ENCODE peak calls at places on chromosomes 4 and X, in ten cellular contexts. K is stimulated activated CD8-positive, alpha-beta memory T cell treated with anti-CD3 and anti-CD28 coated beads, Interleukin-2, amount 100 ng/mL, for 1 hour; T is tibial artery; D is H9; R is effector memory CD4-positive, alpha-beta T cell; E is naive B cell; N is osteocyte; U is SW480; H is stomach; O is kidney epithelial cell. A is an unnamed sample.
A peak's percentile ranks its signal among the peaks of the same experiment; 100 is the strongest.

GRCh38 chrX:74371399-74371798 is 49.9 kb upstream of the SLC16A2 start:
- DNase-seq in H (no peak), U (no peak), D (no peak), K (no peak), O (no peak), E (no peak), R (no peak), N (no peak), T (no peak), A (peak; percentile 45)

GRCh38 chrX:154834562-154834961 is at the start of gene SMIM9:
- DNase-seq in T (no peak), D (no peak), K (no peak), R (no peak), H (no peak), N (no peak), O (no peak), U (no peak), E (no peak), A (no peak)

GRCh38 chr4:127604949-127605709 is 27.6 kb upstream of the INTU start:
- DNase-seq in U (peak; percentile 71), D (peak; percentile 94), H (no peak), N (no peak), O (no peak), T (no peak), R (no peak), K (no peak), E (no peak), A (peak; percentile 72)

GRCh38 chrX:39452404-39452803 is 645.4 kb downstream of the BCOR start:
- DNase-seq in H (no peak), O (no peak), N (no peak), T (no peak), U (no peak), E (no peak), R (no peak), D (no peak), K (no peak), A (no peak)

GRCh38 chr4:53932784-53933183 is 131.6 kb downstream of the CHIC2 start:
- DNase-seq in O (no peak), D (no peak), R (no peak), T (no peak), H (no peak), K (no peak), N (no peak), U (no peak), E (no peak), A (peak; percentile 100)

GRCh38 chrX:57918750-57919436 is 8.6 kb upstream of the ZXDA start:
- DNase-seq in N (no peak), U (peak; percentile 2), O (no peak), T (peak; percentile 59), K (no peak), E (peak; percentile 25), D (no peak), H (peak; percentile 32), R (no peak), A (peak; percentile 59)

GRCh38 chr4:147134536-147135210 is 189.0 kb upstream of the TTC29 start:
- DNase-seq in O (no peak), R (no peak), N (no peak), D (no peak), U (no peak), H (no peak), T (no peak), E (no peak), K (no peak), A (no peak)

GRCh38 chr4:65046496-65047101 is 623.7 kb downstream of the EPHA5 start:
- DNase-seq in T (no peak), R (no peak), D (no peak), O (peak; percentile 31), E (no peak), H (no peak), U (no peak), N (no peak), K (no peak), A (peak; percentile 7)

GRCh38 chr4:98447648-98448047 is 186.5 kb downstream of the RAP1GDS1 start:
- DNase-seq in O (no peak), N (no peak), R (no peak), K (no peak), H (no peak), T (no peak), D (no peak), U (no peak), E (peak; percentile 40), A (no peak)

GRCh38 chrX:129679856-129680255 is 25.1 kb upstream of the APLN start:
- DNase-seq in T (no peak), H (no peak), E (no peak), U (peak; percentile 30), N (peak; percentile 23), O (no peak), R (no peak), D (no peak), K (no peak), A (no peak)

GRCh38 chr4:3733195-3733594 is 33.0 kb upstream of the ADRA2C start:
- DNase-seq in D (no peak), T (no peak), H (no peak), N (no peak), R (no peak), E (no peak), K (no peak), U (no peak), O (no peak), A (no peak)

GRCh38 chrX:47991263-47992092 is 12.3 kb downstream of the ZNF182 start:
- DNase-seq in H (no peak), R (no peak), K (no peak), U (no peak), E (no peak), N (no peak), D (no peak), O (peak; percentile 29), T (no peak), A (peak; percentile 7)

GRCh38 chr4:152735302-152735917 is 44.1 kb downstream of the TIGD4 start:
- DNase-seq in D (no peak), E (peak; percentile 37), K (no peak), R (no peak), O (no peak), H (no peak), T (no peak), U (peak; percentile 57), N (no peak), A (peak; percentile 42)

GRCh38 chr4:519203-519651 is 20.2 kb downstream of the PIGG start:
- DNase-seq in H (no peak), K (no peak), N (no peak), O (no peak), E (no peak), R (no peak), U (no peak), D (no peak), T (no peak), A (no peak)

GRCh38 chr4:2830632-2831610 is 12.7 kb upstream of the ADD1 start:
- DNase-seq in D (no peak), T (peak; percentile 58), E (no peak), O (no peak), N (peak; percentile 81), R (no peak), K (no peak), U (no peak), H (peak; percentile 20), A (no peak)

GRCh38 chr4:81215219-81215892 is at the start of gene PRKG2:
- DNase-seq in R (no peak), H (no peak), K (no peak), E (no peak), T (no peak), D (peak; percentile 61), N (no peak), O (no peak), U (no peak), A (no peak)

GRCh38 chrX:31832263-31832662 is 760.4 kb upstream of the FTHL17 start:
- DNase-seq in K (no peak), H (no peak), N (no peak), O (peak; percentile 21), R (no peak), E (no peak), T (no peak), D (no peak), U (peak; percentile 18), A (no peak)

GRCh38 chr4:109414938-109415337 is 18.7 kb upstream of the SEC24B start:
- DNase-seq in E (no peak), K (no peak), D (no peak), H (no peak), U (no peak), N (no peak), T (no peak), O (no peak), R (no peak), A (peak; percentile 37)

GRCh38 chrX:152220612-152221011 is 82.2 kb upstream of the MAGEA10 start:
- DNase-seq in H (no peak), D (no peak), K (no peak), O (no peak), N (no peak), R (no peak), T (no peak), U (no peak), E (no peak), A (peak; percentile 4)

GRCh38 chrX:18789916-18790315 is 82.5 kb downstream of the PPEF1 start:
- DNase-seq in E (no peak), D (no peak), R (no peak), O (no peak), N (no peak), H (no peak), K (no peak), T (no peak), U (no peak), A (no peak)